ENCODE peak calls at places on chromosomes 6 and 20, in seven cellular contexts. One of them, this sample, is unnamed.

GRCh38 chr20:56689852-56690485 is 60.9 kb downstream of the TFAP2C start:
- DNase-seq in H4: no peak
- DNase-seq in HTR-8/SVneo: no peak
- DNase-seq in iris pigment epithelial cell: peak; percentile 7
- DNase-seq in activated gamma-delta T cell treated with anti-CD3 and anti-CD28 coated beads, Interleukin-2, amount 50 U/mL, for 16 hours: no peak
- DNase-seq in GM20000: no peak
- DNase-seq in stimulated activated CD8-positive, alpha-beta memory T cell treated with anti-CD3 and anti-CD28 coated beads, Interleukin-15, amount 100 ng/mL, for 1 hour: no peak
- DNase-seq in this sample: no peak

GRCh38 chr6:126570507-126570906 is 230.6 kb downstream of the CENPW start:
- DNase-seq in activated gamma-delta T cell treated with anti-CD3 and anti-CD28 coated beads, Interleukin-2, amount 50 U/mL, for 16 hours: no peak
- DNase-seq in iris pigment epithelial cell: no peak
- DNase-seq in HTR-8/SVneo: no peak
- DNase-seq in GM20000: no peak
- DNase-seq in H4: no peak
- DNase-seq in stimulated activated CD8-positive, alpha-beta memory T cell treated with anti-CD3 and anti-CD28 coated beads, Interleukin-15, amount 100 ng/mL, for 1 hour: no peak
- DNase-seq in this sample: no peak

GRCh38 chr20:44618318-44618731 is 33.2 kb downstream of the ADA start:
- DNase-seq in iris pigment epithelial cell: no peak
- DNase-seq in activated gamma-delta T cell treated with anti-CD3 and anti-CD28 coated beads, Interleukin-2, amount 50 U/mL, for 16 hours: no peak
- DNase-seq in GM20000: no peak
- DNase-seq in stimulated activated CD8-positive, alpha-beta memory T cell treated with anti-CD3 and anti-CD28 coated beads, Interleukin-15, amount 100 ng/mL, for 1 hour: no peak
- DNase-seq in H4: no peak
- DNase-seq in HTR-8/SVneo: no peak
- DNase-seq in this sample: no peak

GRCh38 chr20:58614984-58615760 is 35.9 kb upstream of the STX16 start:
- DNase-seq in stimulated activated CD8-positive, alpha-beta memory T cell treated with anti-CD3 and anti-CD28 coated beads, Interleukin-15, amount 100 ng/mL, for 1 hour: no peak
- DNase-seq in GM20000: no peak
- DNase-seq in iris pigment epithelial cell: no peak
- DNase-seq in HTR-8/SVneo: no peak
- DNase-seq in activated gamma-delta T cell treated with anti-CD3 and anti-CD28 coated beads, Interleukin-2, amount 50 U/mL, for 16 hours: no peak
- DNase-seq in H4: no peak
- DNase-seq in this sample: no peak

GRCh38 chr20:60752741-60753420 is 499.2 kb upstream of the CDH4 start:
- DNase-seq in GM20000: no peak
- DNase-seq in H4: no peak
- DNase-seq in iris pigment epithelial cell: no peak
- DNase-seq in HTR-8/SVneo: no peak
- DNase-seq in activated gamma-delta T cell treated with anti-CD3 and anti-CD28 coated beads, Interleukin-2, amount 50 U/mL, for 16 hours: no peak
- DNase-seq in stimulated activated CD8-positive, alpha-beta memory T cell treated with anti-CD3 and anti-CD28 coated beads, Interleukin-15, amount 100 ng/mL, for 1 hour: no peak
- DNase-seq in this sample: no peak

GRCh38 chr6:134217110-134217509 is 100.8 kb downstream of the SGK1 start:
- DNase-seq in stimulated activated CD8-positive, alpha-beta memory T cell treated with anti-CD3 and anti-CD28 coated beads, Interleukin-15, amount 100 ng/mL, for 1 hour: no peak
- DNase-seq in iris pigment epithelial cell: no peak
- DNase-seq in H4: no peak
- DNase-seq in GM20000: no peak
- DNase-seq in activated gamma-delta T cell treated with anti-CD3 and anti-CD28 coated beads, Interleukin-2, amount 50 U/mL, for 16 hours: no peak
- DNase-seq in HTR-8/SVneo: no peak
- DNase-seq in this sample: no peak

GRCh38 chr20:36543187-36544133 is 2.1 kb downstream of the MYL9 start:
- DNase-seq in stimulated activated CD8-positive, alpha-beta memory T cell treated with anti-CD3 and anti-CD28 coated beads, Interleukin-15, amount 100 ng/mL, for 1 hour: no peak
- DNase-seq in activated gamma-delta T cell treated with anti-CD3 and anti-CD28 coated beads, Interleukin-2, amount 50 U/mL, for 16 hours: no peak
- DNase-seq in HTR-8/SVneo: no peak
- DNase-seq in GM20000: no peak
- DNase-seq in iris pigment epithelial cell: peak; percentile 71
- DNase-seq in H4: no peak
- DNase-seq in this sample: no peak

GRCh38 chr20:41398408-41398807 is 31.8 kb upstream of the EMILIN3 start:
- DNase-seq in HTR-8/SVneo: no peak
- DNase-seq in GM20000: no peak
- DNase-seq in stimulated activated CD8-positive, alpha-beta memory T cell treated with anti-CD3 and anti-CD28 coated beads, Interleukin-15, amount 100 ng/mL, for 1 hour: no peak
- DNase-seq in H4: no peak
- DNase-seq in iris pigment epithelial cell: peak; percentile 56
- DNase-seq in activated gamma-delta T cell treated with anti-CD3 and anti-CD28 coated beads, Interleukin-2, amount 50 U/mL, for 16 hours: no peak
- DNase-seq in this sample: no peak

GRCh38 chr20:59468831-59469230 is 135.5 kb upstream of the PHACTR3 start:
- DNase-seq in H4: no peak
- DNase-seq in HTR-8/SVneo: no peak
- DNase-seq in iris pigment epithelial cell: no peak
- DNase-seq in activated gamma-delta T cell treated with anti-CD3 and anti-CD28 coated beads, Interleukin-2, amount 50 U/mL, for 16 hours: no peak
- DNase-seq in stimulated activated CD8-positive, alpha-beta memory T cell treated with anti-CD3 and anti-CD28 coated beads, Interleukin-15, amount 100 ng/mL, for 1 hour: no peak
- DNase-seq in GM20000: no peak
- DNase-seq in this sample: no peak

GRCh38 chr20:62069741-62070216 is 4.1 kb upstream of the TAF4 start:
- DNase-seq in activated gamma-delta T cell treated with anti-CD3 and anti-CD28 coated beads, Interleukin-2, amount 50 U/mL, for 16 hours: no peak
- DNase-seq in iris pigment epithelial cell: peak; percentile 85
- DNase-seq in GM20000: no peak
- DNase-seq in HTR-8/SVneo: no peak
- DNase-seq in H4: no peak
- DNase-seq in stimulated activated CD8-positive, alpha-beta memory T cell treated with anti-CD3 and anti-CD28 coated beads, Interleukin-15, amount 100 ng/mL, for 1 hour: no peak
- DNase-seq in this sample: no peak

GRCh38 chr6:2853766-2854393 is 12.2 kb upstream of the SERPINB1 start:
- DNase-seq in stimulated activated CD8-positive, alpha-beta memory T cell treated with anti-CD3 and anti-CD28 coated beads, Interleukin-15, amount 100 ng/mL, for 1 hour: peak; percentile 61
- DNase-seq in H4: peak; percentile 81
- DNase-seq in activated gamma-delta T cell treated with anti-CD3 and anti-CD28 coated beads, Interleukin-2, amount 50 U/mL, for 16 hours: peak; percentile 69
- DNase-seq in HTR-8/SVneo: peak; percentile 79
- DNase-seq in iris pigment epithelial cell: peak; percentile 77
- DNase-seq in GM20000: peak; percentile 52
- DNase-seq in this sample: peak; percentile 89

GRCh38 chr6:22306741-22307466 is 10.1 kb upstream of the PRL start:
- DNase-seq in H4: peak; percentile 81
- DNase-seq in GM20000: no peak
- DNase-seq in stimulated activated CD8-positive, alpha-beta memory T cell treated with anti-CD3 and anti-CD28 coated beads, Interleukin-15, amount 100 ng/mL, for 1 hour: no peak
- DNase-seq in activated gamma-delta T cell treated with anti-CD3 and anti-CD28 coated beads, Interleukin-2, amount 50 U/mL, for 16 hours: no peak
- DNase-seq in iris pigment epithelial cell: no peak
- DNase-seq in HTR-8/SVneo: no peak
- DNase-seq in this sample: no peak

GRCh38 chr6:168060521-168060931 is 18.5 kb downstream of the FRMD1 start:
- DNase-seq in iris pigment epithelial cell: peak; percentile 65
- DNase-seq in stimulated activated CD8-positive, alpha-beta memory T cell treated with anti-CD3 and anti-CD28 coated beads, Interleukin-15, amount 100 ng/mL, for 1 hour: no peak
- DNase-seq in HTR-8/SVneo: peak; percentile 48
- DNase-seq in H4: peak; percentile 46
- DNase-seq in GM20000: no peak
- DNase-seq in activated gamma-delta T cell treated with anti-CD3 and anti-CD28 coated beads, Interleukin-2, amount 50 U/mL, for 16 hours: no peak
- DNase-seq in this sample: no peak

GRCh38 chr6:34484899-34485298 is 19.0 kb downstream of the PACSIN1 start:
- DNase-seq in HTR-8/SVneo: no peak
- DNase-seq in activated gamma-delta T cell treated with anti-CD3 and anti-CD28 coated beads, Interleukin-2, amount 50 U/mL, for 16 hours: peak; percentile 66
- DNase-seq in stimulated activated CD8-positive, alpha-beta memory T cell treated with anti-CD3 and anti-CD28 coated beads, Interleukin-15, amount 100 ng/mL, for 1 hour: peak; percentile 30
- DNase-seq in H4: no peak
- DNase-seq in iris pigment epithelial cell: no peak
- DNase-seq in GM20000: peak; percentile 50
- DNase-seq in this sample: peak; percentile 50

GRCh38 chr6:107740496-107741190 is 83.5 kb downstream of the SCML4 start:
- DNase-seq in iris pigment epithelial cell: no peak
- DNase-seq in activated gamma-delta T cell treated with anti-CD3 and anti-CD28 coated beads, Interleukin-2, amount 50 U/mL, for 16 hours: no peak
- DNase-seq in stimulated activated CD8-positive, alpha-beta memory T cell treated with anti-CD3 and anti-CD28 coated beads, Interleukin-15, amount 100 ng/mL, for 1 hour: no peak
- DNase-seq in H4: no peak
- DNase-seq in GM20000: no peak
- DNase-seq in HTR-8/SVneo: no peak
- DNase-seq in this sample: no peak

GRCh38 chr20:63309261-63310071 is 16.5 kb downstream of the COL20A1 start:
- DNase-seq in activated gamma-delta T cell treated with anti-CD3 and anti-CD28 coated beads, Interleukin-2, amount 50 U/mL, for 16 hours: no peak
- DNase-seq in GM20000: peak; percentile 77
- DNase-seq in iris pigment epithelial cell: peak; percentile 23
- DNase-seq in H4: peak; percentile 27
- DNase-seq in stimulated activated CD8-positive, alpha-beta memory T cell treated with anti-CD3 and anti-CD28 coated beads, Interleukin-15, amount 100 ng/mL, for 1 hour: no peak
- DNase-seq in HTR-8/SVneo: peak; percentile 94
- DNase-seq in this sample: no peak

GRCh38 chr6:78999737-79000136 is 78.3 kb downstream of the PHIP start:
- DNase-seq in GM20000: no peak
- DNase-seq in stimulated activated CD8-positive, alpha-beta memory T cell treated with anti-CD3 and anti-CD28 coated beads, Interleukin-15, amount 100 ng/mL, for 1 hour: no peak
- DNase-seq in HTR-8/SVneo: no peak
- DNase-seq in iris pigment epithelial cell: peak; percentile 41
- DNase-seq in H4: no peak
- DNase-seq in activated gamma-delta T cell treated with anti-CD3 and anti-CD28 coated beads, Interleukin-2, amount 50 U/mL, for 16 hours: no peak
- DNase-seq in this sample: no peak

GRCh38 chr6:55901765-55902164 is 26.4 kb upstream of the BMP5 start:
- DNase-seq in iris pigment epithelial cell: no peak
- DNase-seq in activated gamma-delta T cell treated with anti-CD3 and anti-CD28 coated beads, Interleukin-2, amount 50 U/mL, for 16 hours: no peak
- DNase-seq in GM20000: no peak
- DNase-seq in HTR-8/SVneo: no peak
- DNase-seq in H4: no peak
- DNase-seq in stimulated activated CD8-positive, alpha-beta memory T cell treated with anti-CD3 and anti-CD28 coated beads, Interleukin-15, amount 100 ng/mL, for 1 hour: no peak
- DNase-seq in this sample: no peak

GRCh38 chr6:170029416-170030283 is 261.2 kb downstream of the DLL1 start:
- DNase-seq in stimulated activated CD8-positive, alpha-beta memory T cell treated with anti-CD3 and anti-CD28 coated beads, Interleukin-15, amount 100 ng/mL, for 1 hour: no peak
- DNase-seq in H4: no peak
- DNase-seq in GM20000: no peak
- DNase-seq in activated gamma-delta T cell treated with anti-CD3 and anti-CD28 coated beads, Interleukin-2, amount 50 U/mL, for 16 hours: no peak
- DNase-seq in iris pigment epithelial cell: no peak
- DNase-seq in HTR-8/SVneo: no peak
- DNase-seq in this sample: no peak

GRCh38 chr6:154548130-154548830 is 37.8 kb upstream of the CNKSR3 start:
- DNase-seq in iris pigment epithelial cell: peak; percentile 59
- DNase-seq in HTR-8/SVneo: no peak
- DNase-seq in GM20000: no peak
- DNase-seq in stimulated activated CD8-positive, alpha-beta memory T cell treated with anti-CD3 and anti-CD28 coated beads, Interleukin-15, amount 100 ng/mL, for 1 hour: no peak
- DNase-seq in activated gamma-delta T cell treated with anti-CD3 and anti-CD28 coated beads, Interleukin-2, amount 50 U/mL, for 16 hours: no peak
- DNase-seq in H4: no peak
- DNase-seq in this sample: no peak

GRCh38 chr6:20564777-20565176 is 30.5 kb downstream of the CDKAL1 start:
- DNase-seq in HTR-8/SVneo: no peak
- DNase-seq in iris pigment epithelial cell: no peak
- DNase-seq in activated gamma-delta T cell treated with anti-CD3 and anti-CD28 coated beads, Interleukin-2, amount 50 U/mL, for 16 hours: no peak
- DNase-seq in stimulated activated CD8-positive, alpha-beta memory T cell treated with anti-CD3 and anti-CD28 coated beads, Interleukin-15, amount 100 ng/mL, for 1 hour: no peak
- DNase-seq in H4: peak; percentile 34
- DNase-seq in GM20000: peak; percentile 26
- DNase-seq in this sample: no peak

GRCh38 chr20:57622579-57623381 is 2.6 kb upstream of the ZBP1 start:
- DNase-seq in HTR-8/SVneo: peak; percentile 96
- DNase-seq in GM20000: peak; percentile 57
- DNase-seq in stimulated activated CD8-positive, alpha-beta memory T cell treated with anti-CD3 and anti-CD28 coated beads, Interleukin-15, amount 100 ng/mL, for 1 hour: peak; percentile 58
- DNase-seq in activated gamma-delta T cell treated with anti-CD3 and anti-CD28 coated beads, Interleukin-2, amount 50 U/mL, for 16 hours: peak; percentile 34
- DNase-seq in iris pigment epithelial cell: peak; percentile 63
- DNase-seq in H4: peak; percentile 72
- DNase-seq in this sample: peak; percentile 81

GRCh38 chr6:43383021-43383667 is 13.7 kb upstream of the ZNF318 start:
- DNase-seq in GM20000: no peak
- DNase-seq in HTR-8/SVneo: no peak
- DNase-seq in stimulated activated CD8-positive, alpha-beta memory T cell treated with anti-CD3 and anti-CD28 coated beads, Interleukin-15, amount 100 ng/mL, for 1 hour: no peak
- DNase-seq in iris pigment epithelial cell: peak; percentile 57
- DNase-seq in activated gamma-delta T cell treated with anti-CD3 and anti-CD28 coated beads, Interleukin-2, amount 50 U/mL, for 16 hours: no peak
- DNase-seq in H4: no peak
- DNase-seq in this sample: no peak

This sample was measured in stimulated activated effector memory CD8-positive, alpha-beta T cell treated with anti-CD3 and anti-CD28 coated beads, Interleukin-12 subunit alpha, Interleukin-12 subunit beta, amount 100 ng/mL, for 72 hours.